ENCODE peak calls at places on chromosomes 16 and 17, in ten cellular contexts. S, J, B, M, V, Z, H, D, I and X are unnamed samples.

GRCh38 chr17:12256380-12256995 is 235.8 kb downstream of the MAP2K4 start:
- DNase-seq in S (peak; percentile 12), J (no peak), B (peak; percentile 77), M (peak; percentile 40), V (no peak), Z (peak; percentile 12), H (no peak), D (no peak), I (peak; percentile 64), X (peak; percentile 38)

GRCh38 chr16:3993052-3993785 is 112.7 kb upstream of the CREBBP start:
- DNase-seq in S (no peak), J (no peak), B (no peak), M (no peak), V (no peak), Z (no peak), H (no peak), D (no peak), I (no peak), X (no peak)

GRCh38 chr17:77449908-77450741 is 309.4 kb downstream of the SEC14L1 start:
- DNase-seq in S (no peak), J (no peak), B (peak; percentile 59), M (peak; percentile 63), V (no peak), Z (no peak), H (no peak), D (peak; percentile 87), I (peak; percentile 89), X (peak; percentile 89)

GRCh38 chr17:80984749-80985148 is 6.9 kb upstream of the CHMP6 start:
- DNase-seq in S (no peak), J (no peak), B (peak; percentile 66), M (peak; percentile 37), V (no peak), Z (no peak), H (no peak), D (no peak), I (peak; percentile 74), X (peak; percentile 31)

GRCh38 chr17:6752068-6752909 is 3.6 kb upstream of the XAF1 start:
- DNase-seq in S (no peak), J (no peak), B (no peak), M (no peak), V (no peak), Z (no peak), H (peak; percentile 42), D (no peak), I (no peak), X (peak; percentile 5)

GRCh38 chr17:76585649-76586593 is at the start of gene ST6GALNAC2:
- DNase-seq in S (no peak), J (peak; percentile 33), B (peak; percentile 84), M (peak; percentile 75), V (peak; percentile 58), Z (peak; percentile 49), H (peak; percentile 82), D (peak; percentile 77), I (peak; percentile 70), X (peak; percentile 66)

GRCh38 chr16:87628940-87629339 is 26.6 kb downstream of the JPH3 start:
- DNase-seq in S (no peak), J (no peak), B (no peak), M (no peak), V (no peak), Z (no peak), H (no peak), D (no peak), I (no peak), X (no peak)

GRCh38 chr16:27169511-27170071 is 33.7 kb upstream of the KDM8 start:
- DNase-seq in S (no peak), J (peak; percentile 36), B (no peak), M (peak; percentile 48), V (no peak), Z (no peak), H (no peak), D (no peak), I (peak; percentile 29), X (peak; percentile 50)

GRCh38 chr17:27975146-27976011 is 67.1 kb upstream of the NLK start:
- DNase-seq in S (no peak), J (no peak), B (no peak), M (no peak), V (no peak), Z (no peak), H (no peak), D (no peak), I (no peak), X (no peak)

GRCh38 chr17:79163071-79163470 is 88.4 kb downstream of the ENGASE start:
- DNase-seq in S (no peak), J (no peak), B (no peak), M (no peak), V (no peak), Z (no peak), H (no peak), D (no peak), I (no peak), X (no peak)

GRCh38 chr16:67825119-67825518 is 17.0 kb upstream of the THAP11 start:
- DNase-seq in S (no peak), J (no peak), B (no peak), M (no peak), V (no peak), Z (no peak), H (no peak), D (no peak), I (peak; percentile 32), X (no peak)

GRCh38 chr17:32567086-32567485 is 80.3 kb downstream of the CDK5R1 start:
- DNase-seq in S (no peak), J (no peak), B (no peak), M (no peak), V (no peak), Z (no peak), H (no peak), D (no peak), I (no peak), X (no peak)

GRCh38 chr16:20348365-20349185 is 3.9 kb downstream of the UMOD start:
- DNase-seq in S (peak; percentile 11), J (no peak), B (no peak), M (no peak), V (no peak), Z (peak; percentile 4), H (no peak), D (no peak), I (peak; percentile 24), X (peak; percentile 8)

GRCh38 chr16:75138636-75139035 is 9.7 kb upstream of the ZFP1 start:
- DNase-seq in S (no peak), J (no peak), B (no peak), M (no peak), V (no peak), Z (peak; percentile 16), H (no peak), D (no peak), I (no peak), X (no peak)

GRCh38 chr17:39687546-39688474 is at the start of gene PGAP3:
- DNase-seq in S (peak; percentile 95), J (peak; percentile 63), B (peak; percentile 89), M (peak; percentile 92), V (peak; percentile 71), Z (peak; percentile 81), H (peak; percentile 85), D (peak; percentile 91), I (peak; percentile 94), X (peak; percentile 88)

GRCh38 chr17:77020973-77021372 is 119.8 kb upstream of the SEC14L1 start:
- DNase-seq in S (no peak), J (no peak), B (no peak), M (no peak), V (no peak), Z (no peak), H (no peak), D (no peak), I (no peak), X (no peak)

GRCh38 chr17:7405882-7406825 is 1.5 kb upstream of the NLGN2 start:
- DNase-seq in S (no peak), J (no peak), B (no peak), M (no peak), V (no peak), Z (no peak), H (no peak), D (no peak), I (peak; percentile 39), X (no peak)

GRCh38 chr16:67781548-67781921 is 24.8 kb downstream of the RANBP10 start:
- DNase-seq in S (no peak), J (no peak), B (no peak), M (no peak), V (no peak), Z (no peak), H (no peak), D (no peak), I (no peak), X (no peak)

GRCh38 chr17:18219016-18219415 is 6.4 kb upstream of the LLGL1 start:
- DNase-seq in S (no peak), J (no peak), B (no peak), M (no peak), V (no peak), Z (no peak), H (no peak), D (no peak), I (no peak), X (no peak)

GRCh38 chr16:82832861-82833260 is 206.1 kb downstream of the CDH13 start:
- DNase-seq in S (no peak), J (no peak), B (no peak), M (no peak), V (no peak), Z (no peak), H (no peak), D (no peak), I (no peak), X (no peak)

GRCh38 chr16:11669380-11670146 is 1.3 kb downstream of the SNN start:
- DNase-seq in S (peak; percentile 69), J (no peak), B (no peak), M (no peak), V (no peak), Z (no peak), H (peak; percentile 59), D (no peak), I (no peak), X (no peak)